ENCODE peak calls at places on chromosomes 3 and 15, in nine cellular contexts. One of them, this sample, is unnamed.

GRCh38 chr15:67833504-67834248 is 6.2 kb downstream of the RNU6-1 start:
- DNase-seq in heart left ventricle: no peak
- DNase-seq in nephron progenitor cell: peak
- DNase-seq in AG04450: no peak
- DNase-seq in endothelial cell: peak
- DNase-seq in bronchial epithelial cell: no peak
- DNase-seq in GM06990: peak
- DNase-seq in lung: no peak
- DNase-seq in neural crest cell: peak
- DNase-seq in this sample: peak

GRCh38 chr3:133884547-133885240 is 11.0 kb downstream of the RAB6B start:
- DNase-seq in neural crest cell: no peak
- DNase-seq in lung: no peak
- DNase-seq in endothelial cell: no peak
- DNase-seq in bronchial epithelial cell: no peak
- DNase-seq in heart left ventricle: no peak
- DNase-seq in AG04450: no peak
- DNase-seq in GM06990: no peak
- DNase-seq in nephron progenitor cell: no peak
- DNase-seq in this sample: no peak

GRCh38 chr3:183515968-183516851 is 39.3 kb downstream of the KLHL6 start:
- DNase-seq in lung: no peak
- DNase-seq in bronchial epithelial cell: peak
- DNase-seq in AG04450: no peak
- DNase-seq in heart left ventricle: no peak
- DNase-seq in GM06990: peak
- DNase-seq in nephron progenitor cell: no peak
- DNase-seq in neural crest cell: no peak
- DNase-seq in endothelial cell: no peak
- DNase-seq in this sample: no peak

GRCh38 chr15:97652700-97653167 is 307.8 kb upstream of the ARRDC4 start:
- DNase-seq in neural crest cell: peak
- DNase-seq in endothelial cell: peak
- DNase-seq in AG04450: no peak
- DNase-seq in GM06990: no peak
- DNase-seq in heart left ventricle: peak
- DNase-seq in lung: no peak
- DNase-seq in bronchial epithelial cell: no peak
- DNase-seq in nephron progenitor cell: peak
- DNase-seq in this sample: no peak

GRCh38 chr3:72999971-73000370 is 3.4 kb downstream of the PPP4R2 start:
- DNase-seq in GM06990: no peak
- DNase-seq in endothelial cell: no peak
- DNase-seq in lung: no peak
- DNase-seq in bronchial epithelial cell: no peak
- DNase-seq in heart left ventricle: no peak
- DNase-seq in AG04450: no peak
- DNase-seq in neural crest cell: no peak
- DNase-seq in nephron progenitor cell: no peak
- DNase-seq in this sample: no peak

GRCh38 chr3:10777627-10778026 is 38.4 kb upstream of the SLC6A11 start:
- DNase-seq in lung: no peak
- DNase-seq in nephron progenitor cell: no peak
- DNase-seq in bronchial epithelial cell: no peak
- DNase-seq in neural crest cell: no peak
- DNase-seq in AG04450: no peak
- DNase-seq in GM06990: no peak
- DNase-seq in heart left ventricle: no peak
- DNase-seq in endothelial cell: no peak
- DNase-seq in this sample: no peak

GRCh38 chr15:74053497-74053896 is 28.9 kb downstream of the GOLGA6A start:
- DNase-seq in AG04450: no peak
- DNase-seq in nephron progenitor cell: no peak
- DNase-seq in neural crest cell: no peak
- DNase-seq in GM06990: no peak
- DNase-seq in heart left ventricle: no peak
- DNase-seq in endothelial cell: no peak
- DNase-seq in bronchial epithelial cell: no peak
- DNase-seq in lung: no peak
- DNase-seq in this sample: no peak

GRCh38 chr15:63042879-63043340 is 363 bp downstream of the TPM1 start:
- DNase-seq in neural crest cell: no peak
- DNase-seq in nephron progenitor cell: no peak
- DNase-seq in heart left ventricle: no peak
- DNase-seq in lung: no peak
- DNase-seq in bronchial epithelial cell: no peak
- DNase-seq in GM06990: peak
- DNase-seq in AG04450: no peak
- DNase-seq in endothelial cell: no peak
- DNase-seq in this sample: no peak

GRCh38 chr3:122132949-122133540 is 50.4 kb upstream of the CASR start:
- DNase-seq in GM06990: no peak
- DNase-seq in heart left ventricle: no peak
- DNase-seq in nephron progenitor cell: no peak
- DNase-seq in AG04450: no peak
- DNase-seq in lung: no peak
- DNase-seq in bronchial epithelial cell: no peak
- DNase-seq in endothelial cell: no peak
- DNase-seq in neural crest cell: no peak
- DNase-seq in this sample: peak

GRCh38 chr3:177960014-177960413 is 576.2 kb upstream of the KCNMB2 start:
- DNase-seq in bronchial epithelial cell: no peak
- DNase-seq in nephron progenitor cell: no peak
- DNase-seq in GM06990: no peak
- DNase-seq in heart left ventricle: peak
- DNase-seq in endothelial cell: no peak
- DNase-seq in AG04450: no peak
- DNase-seq in lung: no peak
- DNase-seq in neural crest cell: no peak
- DNase-seq in this sample: no peak

GRCh38 chr3:58752168-58752567 is 85.6 kb upstream of the FAM3D start:
- DNase-seq in GM06990: no peak
- DNase-seq in heart left ventricle: no peak
- DNase-seq in bronchial epithelial cell: no peak
- DNase-seq in lung: no peak
- DNase-seq in neural crest cell: no peak
- DNase-seq in nephron progenitor cell: no peak
- DNase-seq in endothelial cell: no peak
- DNase-seq in AG04450: no peak
- DNase-seq in this sample: no peak

GRCh38 chr3:143538577-143538981 is 309.7 kb downstream of the SLC9A9 start:
- DNase-seq in nephron progenitor cell: no peak
- DNase-seq in lung: no peak
- DNase-seq in endothelial cell: no peak
- DNase-seq in neural crest cell: no peak
- DNase-seq in AG04450: no peak
- DNase-seq in heart left ventricle: no peak
- DNase-seq in bronchial epithelial cell: peak
- DNase-seq in GM06990: no peak
- DNase-seq in this sample: no peak

GRCh38 chr15:69876030-69876429 is 221.7 kb downstream of the TLE3 start:
- DNase-seq in neural crest cell: no peak
- DNase-seq in heart left ventricle: no peak
- DNase-seq in AG04450: no peak
- DNase-seq in nephron progenitor cell: no peak
- DNase-seq in lung: no peak
- DNase-seq in endothelial cell: no peak
- DNase-seq in GM06990: no peak
- DNase-seq in bronchial epithelial cell: no peak
- DNase-seq in this sample: no peak

DNA sequence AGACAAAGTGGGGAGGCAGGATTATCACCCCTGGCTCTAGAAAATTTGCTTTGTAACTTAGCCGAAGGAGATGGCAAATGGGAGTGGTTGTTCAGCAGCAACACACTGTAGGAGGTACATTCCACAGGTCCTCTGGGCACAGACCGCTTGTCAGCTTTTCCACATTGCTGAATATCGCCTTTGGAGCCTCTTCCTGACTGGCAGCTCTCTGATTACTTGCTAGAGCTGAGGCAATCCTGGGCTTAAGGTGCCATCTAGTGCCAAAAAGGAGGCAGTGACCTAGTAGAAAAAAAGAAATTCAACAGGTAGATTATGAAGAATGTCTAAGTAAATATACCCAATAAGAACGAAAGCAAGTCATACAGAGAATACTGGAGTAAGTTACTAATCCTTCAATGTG is 13.1 kb upstream of the SCN5A start:
- DNase-seq in neural crest cell: no peak
- DNase-seq in heart left ventricle: no peak
- DNase-seq in bronchial epithelial cell: peak
- DNase-seq in endothelial cell: no peak
- DNase-seq in AG04450: no peak
- DNase-seq in lung: no peak
- DNase-seq in nephron progenitor cell: no peak
- DNase-seq in GM06990: no peak
- DNase-seq in this sample: peak
- TF ChIP-seq CTCF in neural crest cell: peak
- TF ChIP-seq CTCF in heart left ventricle: no peak
- TF ChIP-seq CTCF in bronchial epithelial cell: peak
- TF ChIP-seq CTCF in endothelial cell: no peak
- TF ChIP-seq CTCF in AG04450: peak
- TF ChIP-seq CTCF in lung: no peak
- TF ChIP-seq CTCF in nephron progenitor cell: peak
- TF ChIP-seq CTCF in GM06990: peak
- TF ChIP-seq CTCF in this sample: no peak

DNA sequence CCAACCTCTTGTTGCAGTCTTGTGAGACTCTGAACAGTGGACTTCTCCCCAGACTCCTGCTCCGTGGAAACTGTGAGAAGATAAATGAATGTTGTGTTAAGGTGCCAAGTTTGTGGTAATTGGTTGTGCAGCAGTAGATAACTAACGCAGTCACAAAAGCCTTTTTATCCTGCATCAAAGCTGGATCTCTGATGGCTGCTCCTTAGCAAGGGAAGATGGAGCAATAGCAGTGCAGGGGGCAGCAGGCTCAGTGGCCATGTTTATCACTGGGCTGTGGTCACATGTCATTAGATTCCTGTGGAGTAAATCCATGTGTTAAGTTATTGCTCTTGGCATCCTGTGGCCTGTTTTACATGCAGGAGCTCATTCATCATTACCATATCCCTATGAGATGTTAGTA is 13.5 kb downstream of the CMTM7 start:
- DNase-seq in lung: no peak
- DNase-seq in GM06990: no peak
- DNase-seq in heart left ventricle: no peak
- DNase-seq in neural crest cell: no peak
- DNase-seq in AG04450: no peak
- DNase-seq in bronchial epithelial cell: no peak
- DNase-seq in endothelial cell: no peak
- DNase-seq in nephron progenitor cell: no peak
- DNase-seq in this sample: no peak
- TF ChIP-seq CTCF in lung: no peak
- TF ChIP-seq CTCF in GM06990: no peak
- TF ChIP-seq CTCF in heart left ventricle: no peak
- TF ChIP-seq CTCF in neural crest cell: no peak
- TF ChIP-seq CTCF in AG04450: no peak
- TF ChIP-seq CTCF in bronchial epithelial cell: no peak
- TF ChIP-seq CTCF in endothelial cell: no peak
- TF ChIP-seq CTCF in nephron progenitor cell: no peak
- TF ChIP-seq CTCF in this sample: no peak

GRCh38 chr3:87900061-87900460 is 158.7 kb downstream of the CGGBP1 start:
- DNase-seq in AG04450: no peak
- DNase-seq in endothelial cell: no peak
- DNase-seq in heart left ventricle: no peak
- DNase-seq in neural crest cell: no peak
- DNase-seq in lung: no peak
- DNase-seq in nephron progenitor cell: no peak
- DNase-seq in bronchial epithelial cell: no peak
- DNase-seq in GM06990: no peak
- DNase-seq in this sample: no peak
- TF ChIP-seq CTCF in AG04450: no peak
- TF ChIP-seq CTCF in endothelial cell: no peak
- TF ChIP-seq CTCF in heart left ventricle: no peak
- TF ChIP-seq CTCF in neural crest cell: peak
- TF ChIP-seq CTCF in lung: no peak
- TF ChIP-seq CTCF in nephron progenitor cell: peak
- TF ChIP-seq CTCF in bronchial epithelial cell: no peak
- TF ChIP-seq CTCF in GM06990: peak
- TF ChIP-seq CTCF in this sample: no peak

DNA sequence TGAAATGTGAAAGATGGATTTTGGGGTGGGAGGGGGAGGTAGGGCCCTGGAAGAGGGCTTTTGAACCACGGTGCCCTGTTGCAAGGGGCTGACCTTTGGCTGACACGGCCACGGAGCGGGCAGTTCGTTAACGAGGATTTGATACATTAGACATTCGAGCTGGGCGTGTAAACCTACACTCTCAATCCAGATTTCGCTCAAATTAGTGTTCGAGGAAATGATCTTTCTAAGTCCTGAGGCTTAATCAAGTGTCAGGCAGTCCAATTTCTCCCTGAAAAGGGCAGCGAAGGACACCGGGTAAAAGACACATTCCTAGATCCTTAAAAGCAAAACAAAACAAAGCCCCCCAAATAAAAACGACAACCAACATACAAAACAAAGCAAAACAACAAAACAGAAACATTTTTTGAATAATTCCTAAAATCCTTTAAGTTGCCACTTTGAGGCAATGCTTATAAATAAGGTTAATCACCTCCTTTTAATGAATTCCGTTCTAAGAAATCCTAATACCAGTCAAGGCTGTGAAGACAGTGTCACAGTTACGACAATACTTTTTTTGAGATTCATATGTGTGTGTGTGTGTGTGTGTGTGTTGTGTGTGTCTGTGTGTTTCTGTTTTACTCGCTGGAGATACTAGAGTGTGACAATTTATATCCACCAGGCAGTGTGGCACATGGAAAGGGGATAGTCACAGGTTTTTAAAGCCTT is 13.2 kb downstream of the ZIC1 start:
- DNase-seq in lung: no peak
- DNase-seq in bronchial epithelial cell: no peak
- DNase-seq in AG04450: no peak
- DNase-seq in nephron progenitor cell: no peak
- DNase-seq in neural crest cell: no peak
- DNase-seq in heart left ventricle: no peak
- DNase-seq in endothelial cell: no peak
- DNase-seq in GM06990: no peak
- DNase-seq in this sample: no peak
- TF ChIP-seq CTCF in lung: no peak
- TF ChIP-seq CTCF in bronchial epithelial cell: no peak
- TF ChIP-seq CTCF in AG04450: no peak
- TF ChIP-seq CTCF in nephron progenitor cell: no peak
- TF ChIP-seq CTCF in neural crest cell: no peak
- TF ChIP-seq CTCF in heart left ventricle: no peak
- TF ChIP-seq CTCF in endothelial cell: no peak
- TF ChIP-seq CTCF in GM06990: no peak
- TF ChIP-seq CTCF in this sample: no peak

GRCh38 chr15:22989576-22990477 is 9.7 kb upstream of the CYFIP1 start:
- DNase-seq in endothelial cell: no peak
- DNase-seq in GM06990: no peak
- DNase-seq in AG04450: no peak
- DNase-seq in heart left ventricle: no peak
- DNase-seq in bronchial epithelial cell: peak
- DNase-seq in lung: no peak
- DNase-seq in neural crest cell: no peak
- DNase-seq in nephron progenitor cell: no peak
- DNase-seq in this sample: no peak
- TF ChIP-seq CTCF in endothelial cell: no peak
- TF ChIP-seq CTCF in GM06990: no peak
- TF ChIP-seq CTCF in AG04450: no peak
- TF ChIP-seq CTCF in heart left ventricle: no peak
- TF ChIP-seq CTCF in bronchial epithelial cell: peak
- TF ChIP-seq CTCF in lung: no peak
- TF ChIP-seq CTCF in neural crest cell: no peak
- TF ChIP-seq CTCF in nephron progenitor cell: no peak
- TF ChIP-seq CTCF in this sample: no peak

This sample was measured in Calu3.